ENCODE peak calls at places on chromosomes 13 and 19, in ten cellular contexts. L is GM23338, V is fibroblast of lung, C is mammary epithelial cell, S is neural progenitor cell, X is HCT116, A is GM12878, U is astrocyte, Y is hepatocyte, J is MM.1S. W is an unnamed sample.

GRCh38 chr19:5090780-5091575 is 122.1 kb downstream of the KDM4B start:
- DNase-seq in L (no peak), V (peak; percentile 36), C (no peak), S (peak; percentile 73), X (no peak), A (no peak), U (peak; percentile 12), Y (peak; percentile 87), J (no peak), W (peak; percentile 83)

GRCh38 chr19:11485245-11485837 is 4.5 kb upstream of the ELAVL3 start:
- DNase-seq in L (peak; percentile 51), V (no peak), C (no peak), S (no peak), X (no peak), A (no peak), U (no peak), Y (no peak), J (no peak), W (no peak)

GRCh38 chr19:1064661-1065605 is 2.0 kb upstream of the ARHGAP45 start:
- DNase-seq in L (peak; percentile 90), V (peak; percentile 67), C (peak; percentile 52), S (peak; percentile 87), X (peak; percentile 56), A (no peak), U (peak; percentile 51), Y (peak; percentile 84), J (peak; percentile 83), W (peak; percentile 86)

GRCh38 chr19:17322854-17323253 is 11.8 kb downstream of the ANO8 start:
- DNase-seq in L (no peak), V (no peak), C (no peak), S (no peak), X (no peak), A (no peak), U (no peak), Y (no peak), J (no peak), W (no peak)

GRCh38 chr13:44434441-44435141 is 61.0 kb downstream of the SERP2 start:
- DNase-seq in L (no peak), V (no peak), C (no peak), S (no peak), X (no peak), A (no peak), U (no peak), Y (no peak), J (no peak), W (no peak)

GRCh38 chr19:33819496-33819874 is 22.8 kb downstream of the KCTD15 start:
- DNase-seq in L (peak; percentile 55), V (no peak), C (no peak), S (peak; percentile 69), X (no peak), A (no peak), U (no peak), Y (no peak), J (no peak), W (no peak)

GRCh38 chr19:48363500-48363809 is 285 bp downstream of the TMEM143 start:
- DNase-seq in L (peak; percentile 38), V (no peak), C (no peak), S (no peak), X (no peak), A (no peak), U (no peak), Y (peak; percentile 43), J (no peak), W (no peak)

GRCh38 chr19:17553256-17553655 is 2.2 kb upstream of the COLGALT1 start:
- DNase-seq in L (peak; percentile 45), V (peak; percentile 92), C (peak; percentile 37), S (peak; percentile 15), X (no peak), A (no peak), U (peak; percentile 91), Y (no peak), J (no peak), W (peak; percentile 96)

GRCh38 chr13:51645154-51645650 is 60.9 kb downstream of the WDFY2 start:
- DNase-seq in L (peak; percentile 65), V (peak; percentile 70), C (peak; percentile 63), S (no peak), X (no peak), A (no peak), U (peak; percentile 65), Y (peak; percentile 47), J (no peak), W (peak; percentile 95)

GRCh38 chr19:7841751-7842660 is 12.0 kb downstream of the EVI5L start:
- DNase-seq in L (no peak), V (no peak), C (no peak), S (no peak), X (no peak), A (no peak), U (no peak), Y (no peak), J (no peak), W (no peak)

GRCh38 chr19:14517446-14517839 is 754 bp downstream of the DNAJB1 start:
- DNase-seq in L (no peak), V (no peak), C (no peak), S (no peak), X (no peak), A (no peak), U (no peak), Y (no peak), J (no peak), W (peak; percentile 79)

GRCh38 chr13:102394158-102395053 is 7.4 kb downstream of the FGF14 start:
- DNase-seq in L (peak; percentile 98), V (peak; percentile 78), C (peak; percentile 48), S (peak; percentile 98), X (no peak), A (peak; percentile 47), U (peak; percentile 60), Y (peak; percentile 91), J (peak; percentile 98), W (peak; percentile 82)

GRCh38 chr19:50377051-50377441 is 789 bp downstream of the NR1H2 start:
- DNase-seq in L (peak; percentile 94), V (no peak), C (no peak), S (no peak), X (peak; percentile 58), A (no peak), U (no peak), Y (no peak), J (no peak), W (peak; percentile 36)

GRCh38 chr13:21683034-21683733 is 12.3 kb downstream of the FGF9 start:
- DNase-seq in L (no peak), V (peak; percentile 89), C (peak; percentile 96), S (no peak), X (no peak), A (no peak), U (peak; percentile 85), Y (no peak), J (no peak), W (peak; percentile 92)

DNA sequence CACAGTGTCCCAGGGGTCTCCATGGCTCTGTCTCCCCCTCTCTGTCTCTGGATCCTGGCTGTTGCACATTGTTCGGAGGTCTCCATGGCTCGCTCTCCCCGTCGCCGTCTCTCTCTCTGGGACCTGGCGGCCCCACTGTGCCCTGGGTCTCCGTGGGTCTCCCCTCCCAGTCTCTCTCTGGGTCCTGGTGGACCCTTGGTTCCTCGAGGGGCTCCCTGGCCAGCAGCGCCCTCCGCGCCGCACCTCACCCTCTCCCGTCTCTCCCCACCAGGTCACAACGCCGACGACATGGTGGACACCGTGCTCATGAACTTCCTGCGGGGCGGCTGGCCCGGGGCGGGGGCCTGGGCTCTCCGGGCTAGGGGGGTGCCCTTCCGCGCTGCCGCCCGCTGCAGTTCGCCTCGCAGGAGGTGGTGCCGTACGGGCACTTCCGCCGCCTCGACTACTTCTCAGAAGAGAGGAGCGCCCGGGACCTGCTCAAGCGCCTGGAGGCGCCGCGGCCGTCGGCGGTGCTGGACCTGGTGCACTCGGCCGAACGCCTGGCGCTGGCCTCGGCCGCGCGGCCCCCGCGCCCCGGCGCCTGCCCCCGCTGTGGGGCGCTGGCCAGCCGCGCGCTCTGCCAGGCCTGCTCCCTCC is 29.1 kb downstream of the SIGLEC5 start:
- DNase-seq in L (peak; percentile 67), V (no peak), C (no peak), S (no peak), X (no peak), A (no peak), U (no peak), Y (no peak), J (no peak), W (no peak)
- TF ChIP-seq EZH2 in L (no peak), V (no peak), C (no peak), S (no peak), X (no peak), A (no peak), U (no peak), Y (no peak), J (no peak), W (no peak)

DNA sequence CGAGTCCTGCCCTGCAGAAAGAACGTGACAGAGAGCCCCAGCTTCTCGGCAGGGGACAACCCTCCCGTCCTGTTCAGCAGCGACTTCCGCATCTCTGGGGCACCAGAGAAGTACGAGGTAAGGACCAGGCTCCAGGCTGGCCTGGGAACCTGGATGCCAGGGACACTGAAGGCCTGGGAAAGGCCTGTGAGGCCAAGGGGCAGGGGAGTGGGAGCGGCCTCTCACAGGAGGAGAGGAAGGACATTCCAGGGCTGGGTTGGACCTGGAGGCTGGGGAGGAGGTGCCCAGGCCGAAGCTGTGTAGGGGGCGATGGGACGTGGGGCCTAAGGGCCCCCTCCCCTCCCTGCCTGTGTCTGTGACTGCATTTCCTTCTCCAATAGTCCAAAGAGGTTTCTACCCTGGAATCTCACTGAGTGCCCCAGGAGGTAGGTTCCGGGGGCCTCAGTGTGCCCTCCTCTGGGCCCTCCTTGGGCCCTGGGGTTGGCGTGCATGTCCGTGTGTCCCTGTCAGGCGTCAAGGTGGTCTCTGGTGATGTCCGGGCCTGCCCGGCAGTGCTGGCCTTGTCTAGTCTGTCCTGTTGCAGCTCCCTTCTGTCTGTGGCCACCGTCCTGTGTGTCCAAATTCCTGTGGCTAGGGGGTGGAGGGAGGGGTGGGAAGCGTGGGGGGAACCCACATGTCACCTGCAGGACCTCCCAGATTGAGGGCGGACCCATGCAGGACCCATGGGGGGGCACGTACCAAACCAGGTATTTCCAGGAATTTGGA is 16.9 kb upstream of the CD22 start:
- DNase-seq in L (no peak), V (no peak), C (no peak), S (no peak), X (no peak), A (no peak), U (no peak), Y (no peak), J (no peak), W (no peak)
- H3K4me3 ChIP-seq in L (no peak overlapping the region), V (no peak overlapping the region), C (no peak overlapping the region), S (no peak overlapping the region), X (no peak overlapping the region), A (no peak overlapping the region), U (no peak overlapping the region), Y (no peak overlapping the region), J (no peak overlapping the region), W (no peak overlapping the region)

GRCh38 chr13:30156826-30157615 is 150.3 kb downstream of the KATNAL1 start:
- DNase-seq in L (no peak), V (no peak), C (no peak), S (no peak), X (no peak), A (no peak), U (no peak), Y (no peak), J (no peak), W (no peak)
- H3K27ac ChIP-seq in L (no peak overlapping the region), V (no peak overlapping the region), C (no peak overlapping the region), S (no peak overlapping the region), X (no peak overlapping the region), A (peak overlapping the region; percentile 20), U (no peak overlapping the region), Y (no peak overlapping the region), J (peak overlapping the region; percentile 43), W (no peak overlapping the region)

DNA sequence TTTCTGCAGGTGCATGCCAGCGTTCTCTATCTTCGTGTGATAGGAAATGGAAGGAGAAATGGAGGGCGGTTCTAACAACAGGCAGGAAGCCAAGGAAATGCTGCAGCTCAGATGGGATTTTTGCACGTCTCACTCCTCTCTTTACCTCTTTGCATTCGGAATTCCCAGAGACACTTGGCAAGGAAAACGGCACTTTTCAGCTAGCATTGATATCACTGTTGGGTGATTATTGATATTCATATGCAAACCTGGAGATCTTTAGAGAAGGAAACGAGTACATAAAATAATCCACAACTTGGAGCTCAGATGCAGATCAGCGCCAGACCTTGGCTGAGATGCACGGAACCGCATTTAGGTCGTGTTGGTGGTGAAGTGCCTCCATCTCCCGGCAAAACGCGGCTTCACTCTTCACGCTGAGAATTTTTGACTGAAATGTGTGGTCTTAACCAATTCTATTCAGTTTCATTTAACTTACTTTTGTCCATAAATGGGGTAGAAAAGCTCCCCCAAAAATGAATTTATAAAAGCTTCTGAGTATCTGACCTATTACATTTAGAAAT is 77.2 kb upstream of the ARHGEF7 start:
- DNase-seq in L (peak; percentile 4), V (no peak), C (no peak), S (no peak), X (no peak), A (no peak), U (no peak), Y (no peak), J (no peak), W (no peak)
- TF ChIP-seq EZH2 in L (no peak), V (no peak), C (peak; percentile 53), S (no peak), X (no peak), A (no peak), U (no peak), Y (no peak), J (no peak), W (no peak)

W was measured in GM23248.